ENCODE peak calls at places on chromosomes 3 and 15, in four cellular contexts. C is thoracic aorta; A is CD4-positive, CD25-positive, alpha-beta regulatory T cell; P is keratinocyte. Y is an unnamed sample.

GRCh38 chr3:120496278-120496975 is 45.6 kb upstream of the FSTL1 start:
- DNase-seq in C (no peak), A (no peak), P (peak; percentile 50), Y (no peak)

GRCh38 chr3:179967622-179968021 is 69.1 kb downstream of the PEX5L start:
- DNase-seq in C (no peak), A (no peak), P (no peak), Y (no peak)

GRCh38 chr3:65144791-65145355 is 457.1 kb upstream of the ADAMTS9 start:
- DNase-seq in C (no peak), A (no peak), P (no peak), Y (no peak)

GRCh38 chr15:32688151-32688639 is 29.6 kb upstream of the GREM1 start:
- DNase-seq in C (no peak), A (no peak), P (peak; percentile 62), Y (no peak)

GRCh38 chr15:70627734-70628541 is 135.4 kb downstream of the UACA start:
- DNase-seq in C (no peak), A (no peak), P (no peak), Y (no peak)

GRCh38 chr3:38121832-38122461 is 15.0 kb downstream of the ACAA1 start:
- DNase-seq in C (no peak), A (no peak), P (no peak), Y (no peak)

GRCh38 chr3:186143280-186143679 is 34.4 kb upstream of the ETV5 start:
- DNase-seq in C (no peak), A (no peak), P (no peak), Y (no peak)

GRCh38 chr15:89128320-89129122 is 40.3 kb downstream of the ABHD2 start:
- DNase-seq in C (no peak), A (no peak), P (no peak), Y (no peak)

GRCh38 chr3:55661141-55661540 is 174.0 kb upstream of the WNT5A start:
- DNase-seq in C (no peak), A (no peak), P (no peak), Y (no peak)

GRCh38 chr3:157156844-157157635 is 2.9 kb downstream of the CCNL1 start:
- DNase-seq in C (no peak), A (no peak), P (no peak), Y (no peak)

GRCh38 chr15:44181410-44181809 is 13.7 kb downstream of the FRMD5 start:
- DNase-seq in C (no peak), A (no peak), P (no peak), Y (no peak)

GRCh38 chr3:44439499-44440295 is 37.8 kb downstream of the ZNF445 start:
- DNase-seq in C (peak; percentile 19), A (peak; percentile 31), P (no peak), Y (peak; percentile 81)

GRCh38 chr15:67549736-67550135 is 7.2 kb downstream of the MAP2K5 start:
- DNase-seq in C (no peak), A (no peak), P (no peak), Y (no peak)

GRCh38 chr3:73148653-73149052 is 87.2 kb downstream of the EBLN2 start:
- DNase-seq in C (no peak), A (no peak), P (no peak), Y (no peak)

GRCh38 chr3:13577181-13578121 is 28.5 kb downstream of the FBLN2 start:
- DNase-seq in C (no peak), A (no peak), P (no peak), Y (no peak)

GRCh38 chr3:181730364-181730763 is 18.6 kb downstream of the SOX2 start:
- DNase-seq in C (no peak), A (no peak), P (no peak), Y (no peak)

GRCh38 chr3:69784854-69785523 is 45.7 kb downstream of the MITF start:
- DNase-seq in C (peak; percentile 21), A (no peak), P (peak; percentile 11), Y (no peak)

GRCh38 chr3:116064646-116065045 is 380.6 kb downstream of the LSAMP start:
- DNase-seq in C (no peak), A (no peak), P (no peak), Y (no peak)

GRCh38 chr3:187042874-187043458 is 96.3 kb downstream of the RPL39L start:
- DNase-seq in C (no peak), A (no peak), P (no peak), Y (no peak)

GRCh38 chr15:51223771-51224229 is 114.6 kb downstream of the CYP19A1 start:
- DNase-seq in C (no peak), A (no peak), P (no peak), Y (no peak)

GRCh38 chr3:126476166-126476975 is 680 bp upstream of the ZXDC start:
- DNase-seq in C (no peak), A (no peak), P (peak; percentile 33), Y (peak; percentile 6)

GRCh38 chr3:27724459-27725197 is 2.5 kb upstream of the EOMES start:
- DNase-seq in C (no peak), A (no peak), P (no peak), Y (no peak)

GRCh38 chr3:146223401-146224373 is 27.2 kb downstream of the PLSCR4 start:
- DNase-seq in C (no peak), A (no peak), P (no peak), Y (no peak)

GRCh38 chr15:95626501-95627361 is 703.8 kb upstream of the NR2F2 start:
- DNase-seq in C (no peak), A (no peak), P (no peak), Y (no peak)

GRCh38 chr3:39168156-39168780 is 14.9 kb upstream of the CSRNP1 start:
- DNase-seq in C (no peak), A (no peak), P (no peak), Y (no peak)

GRCh38 chr3:148128136-148128535 is 569.6 kb upstream of the AGTR1 start:
- DNase-seq in C (no peak), A (no peak), P (no peak), Y (no peak)

GRCh38 chr3:115436767-115437301 is 186.5 kb upstream of the GAP43 start:
- DNase-seq in C (peak; percentile 2), A (no peak), P (no peak), Y (no peak)

GRCh38 chr3:69370156-69370944 is 15.5 kb downstream of the FRMD4B start:
- DNase-seq in C (peak; percentile 46), A (no peak), P (no peak), Y (no peak)

GRCh38 chr3:134460965-134461364 is 24.8 kb downstream of the ANAPC13 start:
- DNase-seq in C (no peak), A (no peak), P (no peak), Y (no peak)

GRCh38 chr15:76903251-76903681 is 1.9 kb downstream of the SCAPER start:
- DNase-seq in C (no peak), A (no peak), P (no peak), Y (peak; percentile 15)

GRCh38 chr3:30245805-30246622 is 360.4 kb upstream of the TGFBR2 start:
- DNase-seq in C (no peak), A (no peak), P (no peak), Y (no peak)

GRCh38 chr3:52253314-52254260 is 8.0 kb downstream of the PPM1M start:
- DNase-seq in C (no peak), A (peak; percentile 76), P (no peak), Y (peak; percentile 90)

GRCh38 chr3:38562467-38562925 is 66.4 kb downstream of the EXOG start:
- DNase-seq in C (no peak), A (no peak), P (no peak), Y (no peak)

GRCh38 chr3:147311716-147312115 is 94.6 kb downstream of the ZIC4 start:
- DNase-seq in C (no peak), A (no peak), P (no peak), Y (no peak)

GRCh38 chr3:188220097-188220788 is 66.3 kb downstream of the LPP start:
- DNase-seq in C (no peak), A (no peak), P (no peak), Y (no peak)

GRCh38 chr3:60770532-60770931 is 480.7 kb downstream of the FHIT start:
- DNase-seq in C (no peak), A (no peak), P (no peak), Y (no peak)

GRCh38 chr3:142296507-142296906 is 71.1 kb upstream of the GK5 start:
- DNase-seq in C (no peak), A (no peak), P (no peak), Y (no peak)

GRCh38 chr15:95565201-95565600 is 765.3 kb upstream of the NR2F2 start:
- DNase-seq in C (no peak), A (no peak), P (no peak), Y (no peak)

DNA sequence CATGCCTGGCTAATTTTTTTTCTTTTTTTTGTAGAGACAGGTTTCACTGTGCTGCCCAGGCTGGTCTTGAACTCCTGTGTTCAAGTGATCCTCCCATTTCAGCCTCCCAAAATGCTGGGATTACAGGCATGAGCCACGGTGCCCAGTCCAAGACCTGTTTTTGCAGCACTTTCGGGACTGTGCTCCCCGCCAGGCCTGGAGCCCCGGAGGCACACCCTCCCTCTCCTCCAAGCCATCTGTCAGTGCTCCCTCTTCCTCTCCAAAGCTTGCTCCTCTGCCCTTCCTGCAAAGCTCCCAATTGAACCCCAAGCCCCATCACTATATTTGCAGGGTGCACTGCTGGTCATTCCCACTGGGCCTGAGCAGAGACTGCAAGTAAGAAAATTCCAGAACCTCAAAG is 98.1 kb downstream of the CORO2B start:
- DNase-seq in C (no peak), A (no peak), P (no peak), Y (no peak)
- H3K27me3 ChIP-seq in C (no peaks in the 10 kb centered on the region), A (no peaks in the 10 kb centered on the region), P (no peaks in the 10 kb centered on the region), Y (no peaks in the 10 kb centered on the region)

GRCh38 chr15:75844629-75845390 is 1.6 kb downstream of the UBE2Q2 start:
- DNase-seq in C (no peak), A (no peak), P (no peak), Y (peak; percentile 33)
- H3K4me1 ChIP-seq in C (peaks cover 41% of the 10 kb centered on the region), A (peaks cover 38% of the 10 kb centered on the region), P (peaks cover 23% of the 10 kb centered on the region), Y (peaks cover 59% of the 10 kb centered on the region)

DNA sequence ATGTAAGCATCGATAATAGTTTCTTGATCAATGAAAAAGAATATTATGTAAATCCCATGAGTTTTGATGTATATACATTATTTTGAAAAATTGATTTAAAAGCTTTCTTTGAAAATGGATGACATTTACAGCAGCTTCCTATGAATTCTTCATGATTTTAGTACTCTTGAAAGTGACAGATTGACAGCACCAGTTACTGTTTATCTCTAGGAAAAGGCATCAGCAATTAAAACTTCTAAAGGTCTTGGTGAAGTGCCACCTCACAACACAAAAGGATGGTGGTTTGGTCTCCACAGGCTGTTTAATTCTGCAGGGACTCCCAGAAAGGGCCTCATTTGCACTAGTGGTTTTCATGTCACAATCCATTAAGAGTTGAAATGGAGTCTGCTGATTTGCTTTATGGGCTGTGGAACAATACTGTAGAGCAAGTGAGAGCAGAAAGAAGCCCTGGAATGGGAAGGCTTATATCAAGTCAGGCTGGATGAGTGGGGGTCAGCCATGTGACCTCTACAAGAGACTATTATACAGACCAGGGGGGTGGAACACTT is 225.3 kb upstream of the KCNMB2 start:
- DNase-seq in C (no peak), A (no peak), P (no peak), Y (no peak)
- H3K27me3 ChIP-seq in C (no peaks in the 10 kb centered on the region), A (no peaks in the 10 kb centered on the region), P (no peaks in the 10 kb centered on the region), Y (no peaks in the 10 kb centered on the region)

DNA sequence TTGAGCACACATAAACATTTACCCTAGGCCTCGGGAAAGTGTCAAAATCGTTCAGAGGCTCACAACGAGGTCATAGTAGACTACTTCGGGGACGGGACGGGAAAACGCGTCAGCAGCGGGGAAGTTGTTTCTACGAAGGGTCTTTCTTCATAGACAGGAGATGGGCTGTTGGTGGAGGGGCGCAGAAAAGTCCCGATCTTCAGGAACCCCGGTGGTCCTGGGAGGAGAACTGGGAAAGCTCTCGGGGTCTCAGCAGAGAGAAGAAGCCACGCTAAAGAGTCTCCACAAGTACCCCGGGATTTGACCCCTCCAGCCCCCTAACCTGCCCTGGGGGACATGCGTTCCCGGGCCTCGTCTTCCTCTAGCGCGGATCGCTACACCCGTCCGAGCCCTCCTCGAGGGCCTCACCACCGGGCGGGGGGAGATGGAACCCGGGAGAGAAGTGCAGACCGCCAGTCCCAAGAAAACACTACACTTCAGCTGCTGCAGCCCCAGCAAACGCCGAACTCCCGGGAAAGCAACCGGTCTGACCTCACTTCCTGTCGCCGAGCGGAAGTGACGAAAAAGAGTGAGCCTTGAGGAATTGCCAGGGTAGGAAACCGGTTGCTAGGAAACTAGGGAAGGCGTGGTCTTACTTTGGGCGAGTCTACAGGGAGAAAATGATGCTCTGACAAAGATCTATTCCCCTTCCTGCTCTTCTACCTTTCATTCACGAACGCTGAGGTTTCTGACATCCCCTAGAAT is at the start of gene PIK3R4:
- DNase-seq in C (peak; percentile 95), A (peak; percentile 97), P (peak; percentile 96), Y (peak; percentile 96)
- H3K4me1 ChIP-seq in C (peaks cover 43% of the 10 kb centered on the region), A (peaks cover 42% of the 10 kb centered on the region), P (peaks cover 28% of the 10 kb centered on the region), Y (peaks cover 46% of the 10 kb centered on the region)